ENCODE peak calls at places on chromosomes 4 and X, in eight cellular contexts. M is naive thymus-derived CD4-positive, alpha-beta T cell; Z is H9; L is transverse colon; F is GM23248; K is astrocyte; E is psoas muscle; G is colonic mucosa. I is an unnamed sample.

GRCh38 chr4:3451956-3452355 is 10.2 kb downstream of the HGFAC start:
- DNase-seq in M (no peak), K (peak), Z (no peak), E (no peak), L (no peak), F (peak), G (no peak), I (no peak)

GRCh38 chr4:148200960-148201359 is 241.3 kb downstream of the NR3C2 start:
- DNase-seq in Z (no peak), G (no peak), M (no peak), L (no peak), F (peak), E (no peak), K (no peak), I (no peak)

GRCh38 chr4:56619816-56620215 is 61.3 kb downstream of the HOPX start:
- DNase-seq in M (no peak), G (no peak), E (no peak), K (no peak), Z (peak), F (no peak), L (no peak), I (no peak)

GRCh38 chrX:22097295-22097694 is 65.2 kb downstream of the PHEX start:
- DNase-seq in F (peak), K (peak), Z (no peak), L (no peak), M (no peak), E (no peak), G (no peak), I (no peak)

GRCh38 chrX:37998586-37999267 is 7.6 kb upstream of the SYTL5 start:
- DNase-seq in E (no peak), M (no peak), K (peak), L (no peak), F (peak), G (no peak), Z (no peak), I (no peak)

GRCh38 chr4:152278505-152279301 is 257.2 kb downstream of the FBXW7 start:
- DNase-seq in M (no peak), E (no peak), F (no peak), L (peak), G (peak), K (no peak), Z (peak), I (no peak)

GRCh38 chrX:10047133-10047532 is 80.0 kb downstream of the CLDN34 start:
- DNase-seq in K (no peak), L (no peak), M (no peak), G (no peak), E (peak), F (no peak), Z (no peak), I (no peak)

GRCh38 chr4:6887591-6888371 is 21.8 kb upstream of the TBC1D14 start:
- DNase-seq in K (no peak), E (peak), L (peak), M (no peak), F (no peak), G (no peak), Z (no peak), I (peak)

GRCh38 chr4:164012396-164013027 is 518.0 kb downstream of the TMA16 start:
- DNase-seq in M (no peak), Z (peak), G (no peak), E (no peak), F (no peak), L (no peak), K (peak), I (no peak)

GRCh38 chr4:825063-825968 is 613 bp downstream of the CPLX1 start:
- DNase-seq in M (peak), E (peak), L (peak), G (no peak), K (no peak), F (peak), Z (no peak), I (no peak)

GRCh38 chr4:100486496-100486895 is 31.3 kb downstream of the EMCN start:
- DNase-seq in Z (no peak), K (no peak), L (no peak), G (no peak), E (no peak), F (no peak), M (no peak), I (no peak)

GRCh38 chr4:124965492-124965891 is 253.0 kb upstream of the ANKRD50 start:
- DNase-seq in M (no peak), G (no peak), F (no peak), K (no peak), E (no peak), Z (no peak), L (no peak), I (no peak)
- H3K27ac ChIP-seq in M (no peak), G (no peak), F (no peak), K (no peak), E (no peak), Z (no peak), L (no peak), I (no peak)

GRCh38 chr4:173415092-173415491 is 16.2 kb upstream of the SCRG1 start:
- DNase-seq in F (no peak), E (no peak), M (no peak), Z (no peak), G (no peak), L (no peak), K (no peak), I (no peak)
- H3K27ac ChIP-seq in F (no peak), E (no peak), M (no peak), Z (no peak), G (no peak), L (peak), K (no peak), I (no peak)

GRCh38 chr4:138262058-138262838 is 20.1 kb upstream of the SLC7A11 start:
- DNase-seq in M (no peak), Z (no peak), K (no peak), L (no peak), F (no peak), E (no peak), G (no peak), I (no peak)

GRCh38 chr4:138259296-138259695 is 17.1 kb upstream of the SLC7A11 start:
- DNase-seq in E (no peak), K (peak), Z (no peak), L (no peak), G (no peak), M (no peak), F (no peak), I (no peak)

GRCh38 chr4:138263438-138263837 is 21.3 kb upstream of the SLC7A11 start:
- DNase-seq in Z (no peak), F (peak), M (no peak), G (no peak), K (peak), L (no peak), E (no peak), I (no peak)

GRCh38 chr4:138256608-138257007 is 14.5 kb upstream of the SLC7A11 start:
- DNase-seq in M (no peak), K (no peak), G (no peak), Z (no peak), F (no peak), E (no peak), L (no peak), I (no peak)

DNA sequence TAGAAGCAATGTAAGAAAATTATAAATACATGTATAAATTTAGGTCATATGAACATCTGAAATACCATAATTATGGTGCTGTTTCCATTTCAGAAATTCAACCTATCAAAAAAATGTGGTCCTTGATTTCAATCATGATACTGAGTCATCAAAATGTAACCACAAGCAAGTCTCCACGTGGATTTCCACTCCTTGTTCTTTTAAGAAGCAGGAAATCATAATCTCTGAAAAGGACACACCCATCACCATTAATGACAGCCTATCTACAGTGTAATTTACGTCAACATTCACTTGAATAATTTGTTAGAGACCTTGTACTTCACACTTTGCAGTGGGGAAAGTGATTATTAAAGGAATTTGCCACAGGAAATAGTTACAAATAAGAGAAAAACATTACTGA is 17.7 kb upstream of the SLC7A11 start:
- DNase-seq in F (peak), G (no peak), K (peak), E (no peak), M (no peak), Z (no peak), L (no peak), I (no peak)
- H3K27ac ChIP-seq in F (peak), G (no peak), K (no peak), E (no peak), M (no peak), Z (no peak), L (no peak), I (no peak)

GRCh38 chrX:72028701-72029470 is 102.8 kb downstream of the RTL5 start:
- DNase-seq in F (no peak), K (no peak), L (no peak), G (peak), E (no peak), M (no peak), Z (peak), I (no peak)

GRCh38 chrX:72026341-72027023 is 105.2 kb downstream of the RTL5 start:
- DNase-seq in E (no peak), F (peak), L (no peak), K (peak), Z (peak), M (no peak), G (peak), I (no peak)

GRCh38 chrX:72025236-72025770 is 106.4 kb downstream of the RTL5 start:
- DNase-seq in F (no peak), Z (peak), L (no peak), E (no peak), M (no peak), K (no peak), G (peak), I (no peak)

GRCh38 chrX:72027914-72028307 is 103.8 kb downstream of the RTL5 start:
- DNase-seq in L (no peak), G (no peak), F (no peak), E (no peak), M (no peak), Z (peak), K (no peak), I (no peak)

DNA sequence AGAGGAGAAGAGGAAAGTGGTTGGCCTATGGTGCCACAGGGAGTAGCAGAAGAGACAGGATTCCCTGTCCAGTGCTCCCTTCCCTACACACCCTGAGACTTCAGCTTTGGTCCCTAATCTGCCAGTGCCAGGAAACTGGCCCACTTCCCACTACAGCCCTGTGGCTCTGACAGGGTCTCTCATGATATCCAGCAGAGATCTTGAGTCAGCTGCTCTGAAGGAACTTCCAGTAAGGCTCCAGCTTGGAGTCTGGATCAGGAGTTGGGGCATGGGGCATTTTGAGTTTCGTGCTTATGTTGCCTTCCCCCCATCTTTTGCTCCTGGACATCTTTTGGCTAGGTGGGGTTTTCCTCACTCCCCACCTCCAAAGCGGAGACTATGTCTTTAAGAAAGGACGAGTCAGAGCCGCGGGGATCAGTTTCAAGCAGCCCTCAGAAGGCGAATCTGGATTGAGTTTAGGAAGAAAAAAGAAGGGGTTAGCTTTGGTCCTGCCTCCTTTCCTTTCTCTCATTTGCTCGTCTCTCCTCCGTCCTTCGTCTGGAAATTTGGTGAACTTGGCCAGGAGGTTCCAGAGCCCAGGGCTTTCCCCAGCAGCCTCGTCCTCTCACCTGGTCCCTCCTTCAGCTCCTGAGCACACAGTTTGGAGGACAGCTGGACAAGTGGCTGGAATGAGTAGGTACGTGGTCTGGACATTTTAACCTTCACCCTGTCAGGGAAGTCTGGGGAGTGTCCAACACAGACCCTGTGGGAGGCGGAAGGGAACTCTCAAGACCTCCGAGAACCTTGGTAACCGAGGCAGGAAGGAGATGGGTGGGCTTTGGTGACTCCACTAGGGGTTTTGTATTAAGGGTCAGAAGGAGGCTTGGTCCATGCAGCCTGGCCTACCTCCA is 104.4 kb downstream of the RTL5 start:
- DNase-seq in F (peak), M (no peak), E (no peak), G (peak), Z (peak), L (no peak), K (no peak), I (no peak)
- H3K27ac ChIP-seq in F (peak), M (no peak), E (no peak), G (no peak), Z (no peak), L (peak), K (no peak), I (no peak)

I was measured in heart right ventricle.